ENCODE peak calls at places on chromosomes 7 and 10, in nine cellular contexts. J, Y, Z, U, A, S, O, F and R are unnamed samples.

GRCh38 chr10:91590142-91590903 is 42.5 kb downstream of the PPP1R3C start:
- DNase-seq in A (no peak), S (no peak), J (no peak), Y (no peak), Z (peak), F (no peak), U (peak), O (peak), R (no peak)

GRCh38 chr7:21616796-21617436 is 74.1 kb downstream of the DNAH11 start:
- DNase-seq in O (no peak), F (no peak), Y (peak), U (no peak), J (no peak), A (no peak), Z (no peak), S (no peak), R (no peak)

GRCh38 chr10:62306663-62307062 is 38.0 kb upstream of the RTKN2 start:
- DNase-seq in Z (no peak), Y (no peak), A (no peak), O (no peak), U (no peak), F (no peak), S (peak), J (no peak), R (no peak)

GRCh38 chr7:19215421-19215820 is 70.2 kb upstream of the FERD3L start:
- DNase-seq in O (no peak), Y (peak), A (no peak), U (no peak), Z (no peak), F (no peak), S (no peak), J (no peak), R (no peak)

GRCh38 chr10:28429573-28430216 is 103.2 kb upstream of the WAC start:
- DNase-seq in Y (no peak), O (no peak), S (no peak), F (no peak), Z (no peak), A (no peak), U (no peak), J (peak), R (no peak)

GRCh38 chr7:55873765-55874164 is 11.2 kb upstream of the SEPTIN14 start:
- DNase-seq in F (no peak), Y (no peak), Z (no peak), O (no peak), S (no peak), U (no peak), A (no peak), J (no peak), R (no peak)

GRCh38 chr10:71667374-71667750 is 52.2 kb downstream of the C10orf105 start:
- DNase-seq in F (no peak), J (peak), U (no peak), Y (no peak), A (no peak), O (no peak), S (no peak), Z (no peak), R (no peak)

GRCh38 chr10:51910596-51910995 is 211.2 kb upstream of the CSTF2T start:
- DNase-seq in A (no peak), U (no peak), Y (no peak), S (no peak), Z (no peak), O (no peak), F (no peak), J (no peak), R (no peak)

GRCh38 chr7:14381306-14381705 is 391.8 kb upstream of the ETV1 start:
- DNase-seq in Z (no peak), F (no peak), A (no peak), U (no peak), Y (no peak), S (no peak), J (no peak), O (no peak), R (no peak)

GRCh38 chr7:157337316-157338149 is 729 bp downstream of the DNAJB6 start:
- DNase-seq in S (peak), J (peak), O (peak), A (peak), F (peak), Y (no peak), U (peak), Z (peak), R (peak)

GRCh38 chr7:132134814-132135445 is 441.3 kb downstream of the PLXNA4 start:
- DNase-seq in O (no peak), J (no peak), U (no peak), Y (no peak), Z (no peak), A (no peak), F (no peak), S (no peak), R (no peak)

GRCh38 chr7:159012353-159013069 is 132.2 kb downstream of the VIPR2 start:
- DNase-seq in Z (peak), O (peak), Y (peak), U (peak), J (no peak), S (no peak), A (no peak), F (no peak), R (no peak)

GRCh38 chr10:74032900-74033655 is 35.2 kb downstream of the VCL start:
- DNase-seq in A (no peak), Z (no peak), S (no peak), O (no peak), U (no peak), F (no peak), Y (no peak), J (no peak), R (no peak)

GRCh38 chr10:44956176-44956575 is 3.4 kb upstream of the RASSF4 start:
- DNase-seq in Z (no peak), U (no peak), S (no peak), Y (no peak), J (no peak), A (no peak), F (no peak), O (no peak), R (peak)

GRCh38 chr10:49700997-49701396 is 21.5 kb downstream of the C10orf53 start:
- DNase-seq in F (no peak), S (no peak), J (no peak), U (no peak), Y (no peak), O (no peak), A (no peak), Z (no peak), R (no peak)

GRCh38 chr7:74183653-74184450 is 9.7 kb downstream of the EIF4H start:
- DNase-seq in Y (no peak), O (no peak), Z (no peak), S (no peak), J (no peak), U (no peak), F (no peak), A (no peak), R (no peak)

GRCh38 chr10:93463723-93464511 is 18.2 kb downstream of the MYOF start:
- DNase-seq in O (no peak), U (peak), J (no peak), Z (no peak), A (no peak), F (no peak), Y (no peak), S (no peak), R (no peak)

GRCh38 chr10:80443531-80443974 is 10.6 kb upstream of the TSPAN14 start:
- DNase-seq in F (no peak), A (no peak), S (no peak), Y (no peak), O (no peak), Z (no peak), U (no peak), J (peak), R (no peak)

GRCh38 chr7:139673230-139673629 is 104.6 kb downstream of the HIPK2 start:
- DNase-seq in S (no peak), F (no peak), Y (no peak), O (no peak), U (no peak), A (no peak), J (no peak), Z (no peak), R (no peak)

GRCh38 chr7:138658889-138659288 is 42.3 kb downstream of the SVOPL start:
- DNase-seq in S (no peak), A (no peak), J (no peak), Y (no peak), Z (no peak), F (no peak), U (no peak), O (no peak), R (no peak)

GRCh38 chr7:113094517-113095249 is 8.1 kb upstream of the GPR85 start:
- DNase-seq in U (no peak), Y (no peak), J (no peak), A (no peak), Z (no peak), O (no peak), F (no peak), S (no peak), R (no peak)

GRCh38 chr7:78220754-78221153 is 422.2 kb downstream of the PHTF2 start:
- DNase-seq in Y (no peak), S (no peak), Z (no peak), U (no peak), J (no peak), F (no peak), A (no peak), O (no peak), R (no peak)

GRCh38 chr7:3056713-3057388 is 13.2 kb upstream of the CARD11 start:
- DNase-seq in Z (no peak), O (no peak), J (no peak), F (no peak), S (no peak), U (no peak), Y (no peak), A (no peak), R (no peak)

GRCh38 chr10:47441973-47442750 is 41.8 kb downstream of the ANXA8 start:
- DNase-seq in S (no peak), F (no peak), J (no peak), A (no peak), O (no peak), Y (no peak), U (no peak), Z (no peak), R (no peak)

GRCh38 chr7:45897042-45897690 is 8.9 kb downstream of the IGFBP1 start:
- DNase-seq in S (no peak), Y (no peak), Z (no peak), J (no peak), U (no peak), F (no peak), A (no peak), O (no peak), R (no peak)

GRCh38 chr7:28054531-28055160 is 125.9 kb downstream of the JAZF1 start:
- DNase-seq in F (no peak), J (no peak), Z (no peak), U (no peak), O (no peak), A (no peak), S (no peak), Y (no peak), R (no peak)

GRCh38 chr10:126050301-126050700 is 153.9 kb downstream of the FANK1 start:
- DNase-seq in A (no peak), U (no peak), F (no peak), S (no peak), Z (no peak), J (no peak), O (no peak), Y (no peak), R (no peak)

GRCh38 chr10:16341637-16342036 is 95.2 kb upstream of the PTER start:
- DNase-seq in F (no peak), S (no peak), A (no peak), J (no peak), Y (no peak), U (no peak), O (no peak), Z (no peak), R (no peak)

GRCh38 chr10:24706479-24707118 is 17.1 kb downstream of the ARHGAP21 start:
- DNase-seq in Y (peak), A (no peak), J (peak), Z (peak), S (no peak), F (peak), U (peak), O (no peak), R (no peak)

GRCh38 chr7:29300649-29301048 is 106.1 kb downstream of the CHN2 start:
- DNase-seq in S (no peak), Z (no peak), F (no peak), J (no peak), U (no peak), Y (no peak), O (no peak), A (no peak), R (no peak)

GRCh38 chr7:21305455-21306235 is 122.2 kb upstream of the SP4 start:
- DNase-seq in A (no peak), J (no peak), Z (no peak), Y (no peak), U (no peak), S (no peak), O (no peak), F (no peak), R (no peak)

GRCh38 chr7:81725003-81725402 is 44.8 kb downstream of the HGF start:
- DNase-seq in U (no peak), A (no peak), Z (no peak), O (no peak), J (no peak), Y (no peak), S (no peak), F (no peak), R (no peak)

GRCh38 chr7:116395125-116395791 is 104.3 kb upstream of the CAV2 start:
- DNase-seq in Z (no peak), F (no peak), J (no peak), A (no peak), S (no peak), O (no peak), Y (peak), U (no peak), R (no peak)

GRCh38 chr10:110357252-110357780 is 52.6 kb upstream of the SMNDC1 start:
- DNase-seq in A (no peak), F (no peak), Y (no peak), U (no peak), J (peak), O (no peak), S (peak), Z (no peak), R (no peak)

GRCh38 chr7:136116186-136116585 is 139.0 kb upstream of the MTPN start:
- DNase-seq in U (no peak), Z (no peak), O (no peak), Y (no peak), F (no peak), A (no peak), S (no peak), J (no peak), R (no peak)

GRCh38 chr10:11168423-11169100 is 150.9 kb downstream of the CELF2 start:
- DNase-seq in U (no peak), J (no peak), F (no peak), Y (no peak), A (no peak), Z (no peak), O (no peak), S (no peak), R (no peak)